ENCODE peak calls at places on chromosomes 13 and 19, in eight cellular contexts. S, C, G, D, F, Y, Q and U are unnamed samples.
A peak's percentile ranks its signal among the peaks of the same experiment; 100 is the strongest.

GRCh38 chr19:51398096-51398704 is 7.8 kb upstream of the C19orf84 start:
- DNase-seq in S (peak; percentile 30), C (no peak), G (peak; percentile 43), D (no peak), F (peak; percentile 45), Y (no peak), Q (no peak), U (no peak)

GRCh38 chr13:33073338-33073737 is 57.1 kb downstream of the KL start:
- DNase-seq in S (no peak), C (no peak), G (no peak), D (no peak), F (no peak), Y (no peak), Q (no peak), U (no peak)

GRCh38 chr13:27728271-27728670 is 64.0 kb upstream of the GSX1 start:
- DNase-seq in S (no peak), C (no peak), G (peak; percentile 2), D (no peak), F (no peak), Y (no peak), Q (no peak), U (no peak)

GRCh38 chr13:28346136-28346535 is 148.8 kb downstream of the FLT1 start:
- DNase-seq in S (no peak), C (no peak), G (no peak), D (no peak), F (no peak), Y (no peak), Q (no peak), U (no peak)

GRCh38 chr19:40521276-40521675 is 54.5 kb downstream of the SPTBN4 start:
- DNase-seq in S (no peak), C (no peak), G (peak; percentile 48), D (no peak), F (peak; percentile 44), Y (no peak), Q (no peak), U (no peak)

GRCh38 chr13:46668302-46668720 is 115.3 kb downstream of the LRCH1 start:
- DNase-seq in S (peak; percentile 38), C (peak; percentile 16), G (peak; percentile 93), D (no peak), F (peak; percentile 91), Y (no peak), Q (peak; percentile 21), U (no peak)

GRCh38 chr13:43905435-43906031 is 25.8 kb downstream of the LACC1 start:
- DNase-seq in S (peak; percentile 63), C (no peak), G (peak; percentile 82), D (peak; percentile 20), F (peak; percentile 75), Y (no peak), Q (peak; percentile 5), U (no peak)

GRCh38 chr13:111899714-111900389 is 167.1 kb upstream of the SOX1 start:
- DNase-seq in S (no peak), C (no peak), G (no peak), D (no peak), F (no peak), Y (no peak), Q (no peak), U (no peak)

GRCh38 chr19:43380771-43381386 is 27.4 kb downstream of the CD177 start:
- DNase-seq in S (no peak), C (no peak), G (no peak), D (peak; percentile 28), F (no peak), Y (no peak), Q (no peak), U (no peak)

GRCh38 chr13:20779405-20779804 is 5.6 kb upstream of the EEF1AKMT1 start:
- DNase-seq in S (no peak), C (no peak), G (no peak), D (no peak), F (no peak), Y (no peak), Q (no peak), U (no peak)

GRCh38 chr13:48400820-48401219 is 12.1 kb downstream of the LPAR6 start:
- DNase-seq in S (no peak), C (no peak), G (peak; percentile 86), D (no peak), F (peak; percentile 64), Y (no peak), Q (no peak), U (no peak)

GRCh38 chr13:51737609-51738008 is 66.4 kb downstream of the DHRS12 start:
- DNase-seq in S (no peak), C (no peak), G (no peak), D (no peak), F (no peak), Y (no peak), Q (no peak), U (no peak)

GRCh38 chr19:53537523-53538377 is at the start of gene ZNF331:
- DNase-seq in S (no peak), C (peak; percentile 77), G (peak; percentile 75), D (peak; percentile 16), F (peak; percentile 85), Y (peak; percentile 88), Q (peak; percentile 85), U (peak; percentile 88)

GRCh38 chr19:11324079-11324661 is 15.3 kb downstream of the RAB3D start:
- DNase-seq in S (peak; percentile 76), C (peak; percentile 78), G (peak; percentile 97), D (peak; percentile 74), F (peak; percentile 94), Y (peak; percentile 28), Q (peak; percentile 35), U (peak; percentile 89)

GRCh38 chr19:7868671-7869452 is 5.3 kb downstream of the PRR36 start:
- DNase-seq in S (peak; percentile 82), C (peak; percentile 35), G (peak; percentile 67), D (no peak), F (peak; percentile 58), Y (peak; percentile 77), Q (peak; percentile 81), U (peak; percentile 83)

GRCh38 chr19:10826236-10826635 is 9.8 kb downstream of the TMED1 start:
- DNase-seq in S (no peak), C (no peak), G (no peak), D (no peak), F (no peak), Y (no peak), Q (no peak), U (peak; percentile 54)

GRCh38 chr19:47417746-47418594 is 1.4 kb downstream of the MEIS3 start:
- DNase-seq in S (no peak), C (no peak), G (peak; percentile 21), D (no peak), F (no peak), Y (no peak), Q (no peak), U (peak; percentile 9)

GRCh38 chr13:44814144-44814543 is 175.1 kb downstream of the NUFIP1 start:
- DNase-seq in S (no peak), C (no peak), G (no peak), D (no peak), F (no peak), Y (no peak), Q (no peak), U (no peak)

GRCh38 chr13:75452564-75452963 is 29.4 kb downstream of the TBC1D4 start:
- DNase-seq in S (peak; percentile 37), C (no peak), G (peak; percentile 62), D (no peak), F (peak; percentile 56), Y (no peak), Q (no peak), U (no peak)

GRCh38 chr19:32404213-32404938 is 1.2 kb upstream of the DPY19L3 start:
- DNase-seq in S (no peak), C (no peak), G (peak; percentile 31), D (no peak), F (peak; percentile 29), Y (no peak), Q (peak; percentile 12), U (no peak)

GRCh38 chr13:33262997-33263396 is 22.6 kb downstream of the STARD13 start:
- DNase-seq in S (no peak), C (no peak), G (no peak), D (no peak), F (no peak), Y (no peak), Q (no peak), U (no peak)

GRCh38 chr19:29685326-29685725 is 20.1 kb downstream of the PLEKHF1 start:
- DNase-seq in S (no peak), C (peak; percentile 60), G (no peak), D (no peak), F (peak; percentile 52), Y (no peak), Q (no peak), U (no peak)

GRCh38 chr13:26601669-26602068 is 44.2 kb downstream of the WASF3 start:
- DNase-seq in S (no peak), C (no peak), G (peak; percentile 65), D (peak; percentile 20), F (peak; percentile 64), Y (no peak), Q (no peak), U (no peak)

GRCh38 chr13:67231481-67231940 is 1.4 kb upstream of the PCDH9 start:
- DNase-seq in S (peak; percentile 6), C (no peak), G (peak; percentile 58), D (no peak), F (no peak), Y (no peak), Q (no peak), U (no peak)

GRCh38 chr13:25046985-25047660 is 48.8 kb upstream of the PABPC3 start:
- DNase-seq in S (peak; percentile 47), C (no peak), G (no peak), D (no peak), F (peak; percentile 17), Y (no peak), Q (no peak), U (no peak)

GRCh38 chr19:40815223-40815622 is 16.2 kb downstream of the EGLN2 start:
- DNase-seq in S (no peak), C (no peak), G (no peak), D (no peak), F (no peak), Y (no peak), Q (no peak), U (peak; percentile 22)

GRCh38 chr13:67877031-67877430 is 646.9 kb upstream of the PCDH9 start:
- DNase-seq in S (no peak), C (no peak), G (no peak), D (no peak), F (no peak), Y (no peak), Q (no peak), U (no peak)